ENCODE peak calls at places on chromosomes 7 and 10, in five cellular contexts. F is neuronal stem cell, R is fibroblast of lung, D is pancreas, I is GM12878. A is an unnamed sample. For H3K9me3 and H3K4me1, the result is how much of the 10 kb centered on the place peaks cover.

GRCh38 chr7:154592392-154592791 is 410.5 kb downstream of the PAXIP1 start:
- DNase-seq in F (no peak), R (no peak), D (no peak), I (no peak), A (no peak)

GRCh38 chr10:79437111-79437814 is 8.2 kb downstream of the ZCCHC24 start:
- DNase-seq in D (no peak), F (no peak), I (no peak), R (no peak), A (no peak)

GRCh38 chr7:92668564-92668963 is 78.4 kb upstream of the FAM133B start:
- DNase-seq in I (no peak), F (no peak), R (no peak), D (no peak), A (no peak)

GRCh38 chr7:1678070-1678543 is 8.0 kb downstream of the ELFN1 start:
- DNase-seq in F (no peak), R (no peak), D (no peak), I (no peak), A (no peak)

GRCh38 chr7:47194516-47194915 is 387.4 kb downstream of the TNS3 start:
- DNase-seq in D (no peak), I (no peak), F (no peak), R (no peak), A (no peak)

GRCh38 chr7:157565981-157566630 is 229.3 kb downstream of the DNAJB6 start:
- DNase-seq in F (peak), I (no peak), R (no peak), D (no peak), A (no peak)

GRCh38 chr10:119080521-119081259 is at the start of gene EIF3A:
- DNase-seq in R (peak), I (peak), D (peak), F (peak), A (peak)

GRCh38 chr10:133396035-133396624 is 2.2 kb downstream of the MTG1 start:
- DNase-seq in F (no peak), R (no peak), D (no peak), I (no peak), A (no peak)

GRCh38 chr10:128908109-128908898 is 558.7 kb upstream of the MGMT start:
- DNase-seq in I (peak), R (no peak), F (no peak), D (no peak), A (no peak)

GRCh38 chr7:121530251-121531174 is 134.4 kb upstream of the FAM3C start:
- DNase-seq in I (peak), F (no peak), D (no peak), R (peak), A (no peak)

GRCh38 chr7:91082854-91083495 is 181.3 kb upstream of the FZD1 start:
- DNase-seq in I (no peak), D (no peak), F (peak), R (peak), A (no peak)

GRCh38 chr7:19397917-19398316 is 252.7 kb upstream of the FERD3L start:
- DNase-seq in R (peak), D (no peak), I (peak), F (no peak), A (no peak)

GRCh38 chr7:48962821-48963505 is 38.6 kb downstream of the CDC14C start:
- DNase-seq in F (no peak), R (peak), I (no peak), D (no peak), A (no peak)

GRCh38 chr10:88707429-88708110 is 1.5 kb downstream of the LIPK start:
- DNase-seq in R (peak), F (no peak), D (no peak), I (no peak), A (no peak)

GRCh38 chr7:75950111-75950681 is 35.2 kb downstream of the POR start:
- DNase-seq in R (no peak), F (no peak), I (no peak), D (no peak), A (no peak)
- H3K27ac ChIP-seq in R (peak), F (no peak), I (no peak), D (no peak), A (no peak)

GRCh38 chr10:37010741-37011140 is 114.7 kb upstream of the ANKRD30A start:
- DNase-seq in D (no peak), R (no peak), F (no peak), I (no peak), A (no peak)
- H3K9me3 ChIP-seq in D (under half), R (under half), F (under half), I (under half), A (under half)

DNA sequence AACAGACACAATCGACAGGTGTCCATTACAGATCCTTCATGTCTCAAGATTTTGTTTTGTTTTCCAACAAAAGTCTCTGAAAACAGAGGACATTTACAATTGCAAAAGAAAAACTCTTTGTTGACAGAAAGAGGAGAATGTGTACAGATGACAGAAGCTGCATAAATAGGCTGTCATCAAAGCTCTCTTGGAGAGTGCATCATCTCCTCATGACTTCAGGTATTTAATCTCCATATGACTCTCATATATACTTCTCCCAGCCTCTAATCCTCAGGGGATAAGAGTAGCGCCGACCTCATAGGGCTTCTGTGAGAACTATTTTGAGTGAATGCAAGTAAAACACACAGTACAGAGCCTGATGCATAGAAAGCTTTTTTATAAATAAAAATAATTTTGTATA is 48.1 kb upstream of the SEPTIN7 start:
- DNase-seq in R (no peak), D (no peak), F (no peak), I (no peak), A (no peak)
- H3K4me1 ChIP-seq in R (under half), D (under half), F (under half), I (under half), A (under half)

GRCh38 chr7:33744293-33744692 is 161.0 kb upstream of the BMPER start:
- DNase-seq in R (peak), D (no peak), F (no peak), I (no peak), A (no peak)

GRCh38 chr7:33745934-33746333 is 159.4 kb upstream of the BMPER start:
- DNase-seq in D (no peak), F (no peak), R (peak), I (no peak), A (no peak)

GRCh38 chr7:33743594-33743993 is 161.7 kb upstream of the BMPER start:
- DNase-seq in R (peak), F (no peak), I (no peak), D (no peak), A (no peak)

GRCh38 chr7:33742521-33742920 is 162.8 kb upstream of the BMPER start:
- DNase-seq in D (no peak), F (no peak), R (no peak), I (no peak), A (no peak)

GRCh38 chr7:33742999-33743587 is 162.2 kb upstream of the BMPER start:
- DNase-seq in F (no peak), R (no peak), D (no peak), I (no peak), A (no peak)
- H3K27ac ChIP-seq in F (no peak), R (peak), D (no peak), I (no peak), A (no peak)

GRCh38 chr10:109280837-109281236 is 642.5 kb downstream of the XPNPEP1 start:
- DNase-seq in I (no peak), F (no peak), R (no peak), D (no peak), A (no peak)

GRCh38 chr10:109274681-109275080 is 648.6 kb downstream of the XPNPEP1 start:
- DNase-seq in R (no peak), I (no peak), D (no peak), F (no peak), A (no peak)

GRCh38 chr10:109275970-109276369 is 647.3 kb downstream of the XPNPEP1 start:
- DNase-seq in I (no peak), F (no peak), R (peak), D (no peak), A (no peak)

GRCh38 chr10:109281347-109281746 is 642.0 kb downstream of the XPNPEP1 start:
- DNase-seq in F (no peak), R (no peak), D (no peak), I (no peak), A (no peak)

GRCh38 chr10:109277456-109277855 is 645.9 kb downstream of the XPNPEP1 start:
- DNase-seq in I (no peak), R (no peak), D (no peak), F (no peak), A (no peak)
- H3K9me3 ChIP-seq in I (under half), R (under half), D (under half), F (under half), A (under half)

GRCh38 chr10:61840403-61840802 is 61.1 kb upstream of the ARID5B start:
- DNase-seq in I (no peak), F (no peak), D (no peak), R (no peak), A (no peak)

GRCh38 chr10:61836888-61837747 is 64.4 kb upstream of the ARID5B start:
- DNase-seq in R (peak), I (no peak), D (no peak), F (no peak), A (no peak)

GRCh38 chr10:61841338-61841875 is 60.1 kb upstream of the ARID5B start:
- DNase-seq in F (no peak), R (no peak), I (no peak), D (no peak), A (no peak)

GRCh38 chr10:61837748-61838055 is 63.8 kb upstream of the ARID5B start:
- DNase-seq in F (no peak), R (no peak), I (no peak), D (no peak), A (no peak)

DNA sequence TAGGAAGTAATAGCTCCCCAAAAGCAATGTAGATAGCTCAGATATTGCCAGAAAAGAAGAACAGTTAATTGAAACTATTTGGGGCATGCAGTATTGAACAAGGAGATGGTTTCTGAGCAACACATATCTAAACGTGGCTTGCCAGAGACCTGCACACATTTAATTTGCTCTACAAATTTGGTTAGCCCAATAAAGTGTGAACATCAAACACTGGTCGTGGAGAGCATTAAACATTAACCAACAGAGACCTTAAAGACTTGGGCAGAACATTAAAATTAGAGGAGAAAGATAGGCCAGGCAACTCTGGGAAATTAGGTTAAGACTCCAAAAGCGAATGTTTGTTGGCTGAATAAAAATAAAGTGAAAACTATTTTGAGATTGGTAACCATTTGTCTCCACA is 61.6 kb upstream of the ARID5B start:
- DNase-seq in D (no peak), R (no peak), I (no peak), F (no peak), A (no peak)
- H3K4me1 ChIP-seq in D (half or more), R (under half), I (under half), F (under half), A (under half)